ENCODE peak calls at places on chromosomes 1 and 21, in six cellular contexts. One of them, this sample, is unnamed.

GRCh38 chr1:172657586-172657985 is 1.3 kb upstream of the FASLG start:
- DNase-seq in foreskin fibroblast: no peak
- DNase-seq in K562: no peak
- DNase-seq in iris pigment epithelial cell: no peak
- DNase-seq in H9: no peak
- DNase-seq in GM03348: no peak
- DNase-seq in this sample: no peak

GRCh38 chr1:107141491-107142369 is 891 bp downstream of the NTNG1 start:
- DNase-seq in foreskin fibroblast: peak; percentile 41
- DNase-seq in H9: peak; percentile 38
- DNase-seq in iris pigment epithelial cell: peak; percentile 48
- DNase-seq in K562: peak; percentile 8
- DNase-seq in GM03348: peak; percentile 53
- DNase-seq in this sample: peak; percentile 72

GRCh38 chr1:26122988-26123973 is 11.7 kb downstream of the PDIK1L start:
- DNase-seq in iris pigment epithelial cell: peak; percentile 78
- DNase-seq in K562: peak; percentile 70
- DNase-seq in foreskin fibroblast: peak; percentile 61
- DNase-seq in GM03348: peak; percentile 48
- DNase-seq in H9: no peak
- DNase-seq in this sample: no peak

GRCh38 chr21:35390013-35390776 is 341.1 kb upstream of the RUNX1 start:
- DNase-seq in GM03348: peak; percentile 47
- DNase-seq in iris pigment epithelial cell: peak; percentile 85
- DNase-seq in foreskin fibroblast: peak; percentile 32
- DNase-seq in H9: no peak
- DNase-seq in K562: no peak
- DNase-seq in this sample: peak; percentile 75

GRCh38 chr1:226569879-226570547 is 21.4 kb downstream of the STUM start:
- DNase-seq in foreskin fibroblast: no peak
- DNase-seq in iris pigment epithelial cell: no peak
- DNase-seq in H9: peak; percentile 90
- DNase-seq in K562: peak; percentile 72
- DNase-seq in GM03348: no peak
- DNase-seq in this sample: peak; percentile 64

GRCh38 chr1:57845041-57845440 is 421.2 kb upstream of the DAB1 start:
- DNase-seq in iris pigment epithelial cell: peak; percentile 22
- DNase-seq in foreskin fibroblast: peak; percentile 66
- DNase-seq in H9: no peak
- DNase-seq in K562: no peak
- DNase-seq in GM03348: peak; percentile 17
- DNase-seq in this sample: no peak

GRCh38 chr1:6621429-6622391 is 3.0 kb upstream of the THAP3 start:
- DNase-seq in GM03348: no peak
- DNase-seq in H9: no peak
- DNase-seq in foreskin fibroblast: no peak
- DNase-seq in K562: no peak
- DNase-seq in iris pigment epithelial cell: no peak
- DNase-seq in this sample: no peak

GRCh38 chr1:43267818-43268425 is 1.9 kb upstream of the TMEM125 start:
- DNase-seq in iris pigment epithelial cell: no peak
- DNase-seq in K562: no peak
- DNase-seq in foreskin fibroblast: no peak
- DNase-seq in GM03348: no peak
- DNase-seq in H9: no peak
- DNase-seq in this sample: no peak

GRCh38 chr1:156958247-156958714 is 37.8 kb downstream of the LRRC71 start:
- DNase-seq in GM03348: no peak
- DNase-seq in H9: no peak
- DNase-seq in iris pigment epithelial cell: peak; percentile 22
- DNase-seq in foreskin fibroblast: no peak
- DNase-seq in K562: peak; percentile 92
- DNase-seq in this sample: no peak

GRCh38 chr1:84960371-84960770 is 36.5 kb downstream of the MCOLN2 start:
- DNase-seq in foreskin fibroblast: peak; percentile 70
- DNase-seq in K562: no peak
- DNase-seq in iris pigment epithelial cell: peak; percentile 94
- DNase-seq in GM03348: peak; percentile 53
- DNase-seq in H9: no peak
- DNase-seq in this sample: no peak

GRCh38 chr1:199931666-199932377 is 95.7 kb upstream of the NR5A2 start:
- DNase-seq in GM03348: no peak
- DNase-seq in K562: peak; percentile 60
- DNase-seq in H9: no peak
- DNase-seq in foreskin fibroblast: no peak
- DNase-seq in iris pigment epithelial cell: peak; percentile 33
- DNase-seq in this sample: peak; percentile 50

GRCh38 chr1:186244825-186245224 is 130.2 kb downstream of the TPR start:
- DNase-seq in GM03348: no peak
- DNase-seq in foreskin fibroblast: no peak
- DNase-seq in K562: no peak
- DNase-seq in H9: peak; percentile 81
- DNase-seq in iris pigment epithelial cell: no peak
- DNase-seq in this sample: peak; percentile 12

GRCh38 chr1:28071813-28072212 is 16.6 kb downstream of the EYA3 start:
- DNase-seq in K562: no peak
- DNase-seq in H9: no peak
- DNase-seq in GM03348: no peak
- DNase-seq in iris pigment epithelial cell: no peak
- DNase-seq in foreskin fibroblast: no peak
- DNase-seq in this sample: no peak

GRCh38 chr21:17467829-17468228 is 45.0 kb upstream of the CXADR start:
- DNase-seq in K562: no peak
- DNase-seq in GM03348: no peak
- DNase-seq in H9: no peak
- DNase-seq in iris pigment epithelial cell: peak; percentile 48
- DNase-seq in foreskin fibroblast: no peak
- DNase-seq in this sample: no peak

GRCh38 chr1:8545078-8545477 is 227.2 kb downstream of the SLC45A1 start:
- DNase-seq in K562: no peak
- DNase-seq in H9: no peak
- DNase-seq in foreskin fibroblast: no peak
- DNase-seq in GM03348: no peak
- DNase-seq in iris pigment epithelial cell: peak; percentile 48
- DNase-seq in this sample: no peak

GRCh38 chr21:38037416-38037815 is 121.2 kb upstream of the KCNJ6 start:
- DNase-seq in foreskin fibroblast: no peak
- DNase-seq in GM03348: no peak
- DNase-seq in H9: no peak
- DNase-seq in iris pigment epithelial cell: peak; percentile 4
- DNase-seq in K562: no peak
- DNase-seq in this sample: peak; percentile 37

GRCh38 chr1:234433563-234434285 is 45.3 kb downstream of the TARBP1 start:
- DNase-seq in K562: peak; percentile 62
- DNase-seq in foreskin fibroblast: peak; percentile 46
- DNase-seq in H9: no peak
- DNase-seq in GM03348: peak; percentile 39
- DNase-seq in iris pigment epithelial cell: peak; percentile 78
- DNase-seq in this sample: peak; percentile 43